ENCODE peak calls at places on chromosome 11, in five cellular contexts. One of them, this sample, is unnamed.

GRCh38 chr11:92702037-92702436 is 267.4 kb upstream of the MTNR1B start:
- DNase-seq in HFFc6: no peak
- DNase-seq in psoas muscle: no peak
- DNase-seq in NCI-H69: no peak
- DNase-seq in tibial artery: no peak
- DNase-seq in this sample: no peak

GRCh38 chr11:113114452-113115027 is 153.3 kb downstream of the NCAM1 start:
- DNase-seq in tibial artery: peak
- DNase-seq in HFFc6: peak
- DNase-seq in psoas muscle: peak
- DNase-seq in NCI-H69: peak
- DNase-seq in this sample: peak

GRCh38 chr11:3838504-3838903 is 2.3 kb downstream of the RHOG start:
- DNase-seq in tibial artery: no peak
- DNase-seq in psoas muscle: no peak
- DNase-seq in NCI-H69: no peak
- DNase-seq in HFFc6: no peak
- DNase-seq in this sample: no peak

GRCh38 chr11:57515332-57516060 is at the start of gene SLC43A1:
- DNase-seq in psoas muscle: peak
- DNase-seq in NCI-H69: peak
- DNase-seq in HFFc6: peak
- DNase-seq in tibial artery: peak
- DNase-seq in this sample: peak

GRCh38 chr11:94793822-94794221 is 25.7 kb downstream of the AMOTL1 start:
- DNase-seq in tibial artery: no peak
- DNase-seq in psoas muscle: no peak
- DNase-seq in HFFc6: no peak
- DNase-seq in NCI-H69: no peak
- DNase-seq in this sample: no peak

GRCh38 chr11:57971272-57972012 is 52.2 kb upstream of the OR9Q1 start:
- DNase-seq in tibial artery: no peak
- DNase-seq in NCI-H69: no peak
- DNase-seq in psoas muscle: no peak
- DNase-seq in HFFc6: no peak
- DNase-seq in this sample: no peak

GRCh38 chr11:132445966-132446365 is 1075.6 kb downstream of the NTM start:
- DNase-seq in psoas muscle: no peak
- DNase-seq in HFFc6: no peak
- DNase-seq in NCI-H69: no peak
- DNase-seq in tibial artery: no peak
- DNase-seq in this sample: no peak

GRCh38 chr11:20156280-20156875 is 3.9 kb downstream of the DBX1 start:
- DNase-seq in psoas muscle: no peak
- DNase-seq in tibial artery: no peak
- DNase-seq in NCI-H69: peak
- DNase-seq in HFFc6: no peak
- DNase-seq in this sample: peak

GRCh38 chr11:61507962-61508824 is at the start of gene LRRC10B:
- DNase-seq in psoas muscle: no peak
- DNase-seq in NCI-H69: peak
- DNase-seq in tibial artery: no peak
- DNase-seq in HFFc6: no peak
- DNase-seq in this sample: peak

GRCh38 chr11:13313005-13313819 is 35.6 kb downstream of the BMAL1 start:
- DNase-seq in HFFc6: peak
- DNase-seq in tibial artery: no peak
- DNase-seq in psoas muscle: no peak
- DNase-seq in NCI-H69: no peak
- DNase-seq in this sample: no peak

GRCh38 chr11:119374632-119375394 is 6.7 kb downstream of the USP2 start:
- DNase-seq in tibial artery: no peak
- DNase-seq in HFFc6: peak
- DNase-seq in NCI-H69: peak
- DNase-seq in psoas muscle: peak
- DNase-seq in this sample: no peak

GRCh38 chr11:83865636-83866461 is 579.7 kb upstream of the CCDC90B start:
- DNase-seq in tibial artery: no peak
- DNase-seq in NCI-H69: peak
- DNase-seq in psoas muscle: no peak
- DNase-seq in HFFc6: no peak
- DNase-seq in this sample: no peak

GRCh38 chr11:79437981-79438630 is 2.7 kb downstream of the TENM4 start:
- DNase-seq in NCI-H69: peak
- DNase-seq in psoas muscle: peak
- DNase-seq in tibial artery: peak
- DNase-seq in HFFc6: peak
- DNase-seq in this sample: no peak

GRCh38 chr11:73597340-73597955 is 464 bp downstream of the FAM168A start:
- DNase-seq in tibial artery: no peak
- DNase-seq in psoas muscle: no peak
- DNase-seq in NCI-H69: peak
- DNase-seq in HFFc6: no peak
- DNase-seq in this sample: no peak

This sample was measured in activated CD8-positive, alpha-beta T cell treated with anti-CD3 and anti-CD28 coated beads, Interleukin-2, amount 10 ng/mL, durations not matched to agents 7 days and 5 days.